ENCODE peak calls at places on chromosomes 3 and 15, in nine cellular contexts. D is heart left ventricle, B is HL-60, M is BJ, J is H1, Q is Caco-2, W is SK-N-SH, G is left ventricle myocardium inferior, K is lower lobe of right lung. R is an unnamed sample. For H3K27me3, the result is how much of the 10 kb centered on the place peaks cover.

GRCh38 chr3:169241928-169242751 is 421.4 kb downstream of the MECOM start:
- DNase-seq in D (peak), B (no peak), M (no peak), J (no peak), Q (no peak), W (peak), G (peak), K (peak), R (no peak)

GRCh38 chr15:84789762-84790161 is 27.4 kb upstream of the ALPK3 start:
- DNase-seq in D (no peak), B (no peak), M (no peak), J (no peak), Q (no peak), W (no peak), G (no peak), K (no peak), R (no peak)

GRCh38 chr3:119637679-119638525 is 22.5 kb downstream of the POPDC2 start:
- DNase-seq in D (no peak), B (peak), M (peak), J (no peak), Q (no peak), W (peak), G (no peak), K (no peak), R (no peak)

GRCh38 chr15:95459288-95459687 is 871.2 kb upstream of the NR2F2 start:
- DNase-seq in D (no peak), B (no peak), M (no peak), J (no peak), Q (no peak), W (no peak), G (no peak), K (no peak), R (no peak)

GRCh38 chr15:31558840-31559239 is 232.2 kb downstream of the KLF13 start:
- DNase-seq in D (no peak), B (no peak), M (no peak), J (no peak), Q (no peak), W (no peak), G (no peak), K (no peak), R (no peak)

GRCh38 chr3:1852950-1853349 is 245.7 kb upstream of the CNTN4 start:
- DNase-seq in D (no peak), B (no peak), M (no peak), J (no peak), Q (no peak), W (no peak), G (no peak), K (no peak), R (no peak)

GRCh38 chr15:92385096-92385495 is 8.6 kb upstream of the ST8SIA2 start:
- DNase-seq in D (no peak), B (no peak), M (no peak), J (no peak), Q (no peak), W (no peak), G (no peak), K (no peak), R (no peak)

GRCh38 chr3:146159616-146160232 is 1.3 kb downstream of the PLOD2 start:
- DNase-seq in D (no peak), B (no peak), M (no peak), J (no peak), Q (no peak), W (no peak), G (no peak), K (no peak), R (no peak)

GRCh38 chr3:14412831-14413380 is 10.5 kb downstream of the SLC6A6 start:
- DNase-seq in D (no peak), B (no peak), M (no peak), J (no peak), Q (no peak), W (peak), G (no peak), K (no peak), R (no peak)

GRCh38 chr3:4826237-4827100 is 152.8 kb upstream of the BHLHE40 start:
- DNase-seq in D (peak), B (no peak), M (no peak), J (no peak), Q (no peak), W (no peak), G (peak), K (peak), R (peak)

GRCh38 chr15:60656491-60657284 is 177.7 kb upstream of the ICE2 start:
- DNase-seq in D (no peak), B (no peak), M (no peak), J (no peak), Q (no peak), W (no peak), G (no peak), K (no peak), R (no peak)

DNA sequence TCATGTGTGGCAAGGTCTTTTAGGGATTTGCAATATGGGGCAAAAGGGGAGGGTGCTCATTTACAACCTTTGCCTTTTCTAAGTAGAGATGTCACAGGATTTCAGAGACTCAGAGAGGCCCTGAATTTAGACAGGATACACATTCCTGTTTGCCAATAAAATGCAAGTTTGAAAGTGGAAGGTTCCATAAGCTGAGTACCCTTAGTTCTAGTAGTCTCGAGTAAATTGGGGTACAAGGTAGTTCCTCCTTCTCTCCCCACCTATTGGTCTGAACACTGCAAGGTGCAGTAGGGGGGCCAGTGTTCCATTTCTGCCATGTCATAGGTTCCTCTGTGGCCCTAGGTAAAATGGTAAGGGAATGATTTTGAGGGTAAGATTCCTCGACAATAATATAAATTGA is 5.8 kb downstream of the SOX2 start:
- DNase-seq in D (no peak), B (no peak), M (no peak), J (no peak), Q (no peak), W (no peak), G (no peak), K (no peak), R (no peak)
- H3K27me3 ChIP-seq in D (half or more), B (half or more), M (under half), J (under half), Q (under half), W (under half), G (half or more), K (half or more), R (half or more)

GRCh38 chr15:59140422-59141226 is 35.7 kb downstream of the CCNB2 start:
- DNase-seq in D (no peak), B (no peak), M (no peak), J (no peak), Q (no peak), W (no peak), G (no peak), K (no peak), R (peak)
- H3K4me3 ChIP-seq in D (no peak), B (no peak), M (no peak), J (no peak), Q (no peak), W (no peak), G (no peak), K (no peak), R (no peak)

GRCh38 chr3:53274938-53275666 is 19.3 kb upstream of the TKT start:
- DNase-seq in D (no peak), B (no peak), M (no peak), J (no peak), Q (no peak), W (no peak), G (no peak), K (no peak), R (no peak)

GRCh38 chr3:53267766-53268165 is 11.9 kb upstream of the TKT start:
- DNase-seq in D (no peak), B (no peak), M (no peak), J (no peak), Q (no peak), W (no peak), G (no peak), K (no peak), R (no peak)

GRCh38 chr3:53264718-53265117 is 8.9 kb upstream of the TKT start:
- DNase-seq in D (peak), B (no peak), M (no peak), J (no peak), Q (no peak), W (no peak), G (peak), K (no peak), R (no peak)

GRCh38 chr3:53273271-53273670 is 17.4 kb upstream of the TKT start:
- DNase-seq in D (no peak), B (no peak), M (no peak), J (no peak), Q (no peak), W (no peak), G (no peak), K (no peak), R (no peak)

DNA sequence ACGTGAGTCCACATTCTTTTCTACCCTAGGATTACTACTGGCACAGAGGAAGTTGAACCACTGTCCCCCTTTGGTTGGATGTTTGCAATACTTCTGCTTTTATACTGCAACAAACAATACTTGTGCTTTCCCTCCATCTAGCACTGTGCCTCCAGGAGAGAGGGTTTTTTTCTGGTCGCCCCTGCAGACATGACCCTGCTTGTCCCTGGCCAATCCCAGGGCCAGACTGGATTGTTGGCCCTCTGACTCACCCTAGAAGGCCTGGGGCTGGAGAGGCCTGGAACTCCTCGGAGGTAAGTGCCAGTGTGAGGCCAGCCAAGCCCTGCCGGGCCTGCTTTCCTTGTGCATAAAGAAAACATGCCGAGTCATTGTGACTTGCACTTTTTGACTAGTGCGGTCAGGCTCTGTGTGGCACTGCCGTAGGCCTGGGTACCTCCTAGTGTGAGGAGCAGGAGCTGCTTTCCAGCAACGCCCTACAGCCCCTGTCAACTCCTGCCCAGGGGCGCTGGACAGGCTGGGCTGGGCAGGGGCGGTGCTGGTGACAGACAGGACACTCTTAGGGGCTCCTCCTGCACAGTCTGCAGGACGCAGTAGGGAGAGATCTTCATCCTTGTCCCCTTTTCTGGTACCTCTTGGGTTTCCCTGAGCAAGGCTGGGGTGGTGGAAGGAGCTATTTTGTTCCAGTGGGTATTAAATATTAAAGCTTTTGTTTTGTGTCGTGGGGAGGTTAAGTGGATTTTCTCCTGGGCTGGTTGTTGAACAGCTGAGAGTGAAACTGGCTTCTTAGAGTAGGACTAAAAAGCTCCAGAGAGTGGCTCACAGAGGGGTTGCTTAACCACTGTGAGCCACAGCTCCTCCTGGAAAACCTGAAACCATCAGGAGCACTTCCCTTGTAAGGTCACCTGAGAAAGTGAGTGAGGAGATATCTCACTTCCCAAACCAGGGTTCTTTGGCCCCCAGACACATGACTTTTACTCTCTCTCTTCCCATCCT is 14.4 kb upstream of the TKT start:
- DNase-seq in D (peak), B (peak), M (peak), J (peak), Q (peak), W (peak), G (peak), K (peak), R (peak)
- TF ChIP-seq CTCF in D (no peak), B (no peak), M (no peak), J (no peak), Q (no peak), W (no peak), G (no peak), K (no peak), R (no peak)

DNA sequence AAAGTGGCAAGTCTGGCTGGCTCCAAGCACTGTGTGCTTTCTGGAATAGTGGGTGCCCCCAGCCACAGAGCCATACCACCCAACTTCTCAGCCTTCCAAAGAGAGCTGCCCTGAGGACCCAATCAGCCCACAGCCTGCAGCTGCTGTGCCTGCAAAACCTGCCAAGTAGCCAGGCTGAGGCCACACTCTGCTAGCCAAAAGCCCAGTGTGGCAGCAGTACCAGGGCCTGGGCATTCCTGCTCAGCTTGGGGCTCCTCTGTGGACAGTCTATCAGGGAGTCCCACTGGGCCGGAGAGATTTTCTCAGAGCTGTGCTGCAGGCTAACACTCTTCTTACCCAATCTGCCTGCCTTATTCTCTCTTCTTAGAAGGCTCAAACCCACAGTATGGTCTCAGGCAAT is 136.5 kb downstream of the TPRA1 start:
- DNase-seq in D (no peak), B (no peak), M (no peak), J (no peak), Q (no peak), W (no peak), G (no peak), K (no peak), R (no peak)
- H3K27me3 ChIP-seq in D (under half), B (under half), M (under half), J (under half), Q (under half), W (under half), G (half or more), K (under half), R (half or more)

DNA sequence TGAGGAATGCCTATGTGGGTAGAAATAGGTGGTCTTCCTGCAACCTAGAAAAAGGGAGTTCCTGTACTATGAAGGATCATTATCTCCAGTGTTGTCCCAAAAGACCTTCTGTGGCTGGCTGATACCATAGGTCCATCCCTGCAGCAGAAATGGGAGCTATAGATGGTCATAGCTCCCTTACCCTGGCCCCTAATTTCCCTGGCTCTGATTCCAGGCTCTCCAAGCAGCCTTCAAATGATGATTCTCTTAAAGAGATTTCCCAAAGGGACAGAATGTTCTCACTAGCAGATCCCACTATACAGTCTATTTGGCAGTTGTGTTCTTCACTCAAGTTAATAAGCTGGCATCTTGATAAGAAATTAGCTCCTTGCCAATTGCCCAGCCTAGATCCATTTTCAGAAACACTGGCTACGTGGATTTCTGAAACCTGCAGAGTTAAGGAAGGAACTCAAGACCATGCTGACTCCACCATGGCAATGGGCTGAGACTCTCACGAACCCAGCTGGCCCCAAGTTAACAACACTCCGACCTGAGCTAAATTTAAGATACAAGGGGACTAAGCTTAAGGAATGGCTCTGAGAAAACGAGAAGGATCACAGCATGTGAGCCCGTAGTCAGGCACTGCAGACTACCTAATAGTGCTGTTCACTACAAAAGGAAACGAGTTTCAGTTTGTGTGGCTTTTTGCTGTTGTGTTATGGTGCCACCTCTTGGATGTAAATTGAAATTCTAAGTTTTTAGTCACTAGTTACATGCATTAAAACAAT is 11.4 kb downstream of the C15orf40 start:
- DNase-seq in D (no peak), B (no peak), M (no peak), J (no peak), Q (peak), W (peak), G (no peak), K (no peak), R (no peak)
- H3K4me3 ChIP-seq in D (peak), B (peak), M (peak), J (no peak), Q (no peak), W (peak), G (peak), K (peak), R (no peak)

DNA sequence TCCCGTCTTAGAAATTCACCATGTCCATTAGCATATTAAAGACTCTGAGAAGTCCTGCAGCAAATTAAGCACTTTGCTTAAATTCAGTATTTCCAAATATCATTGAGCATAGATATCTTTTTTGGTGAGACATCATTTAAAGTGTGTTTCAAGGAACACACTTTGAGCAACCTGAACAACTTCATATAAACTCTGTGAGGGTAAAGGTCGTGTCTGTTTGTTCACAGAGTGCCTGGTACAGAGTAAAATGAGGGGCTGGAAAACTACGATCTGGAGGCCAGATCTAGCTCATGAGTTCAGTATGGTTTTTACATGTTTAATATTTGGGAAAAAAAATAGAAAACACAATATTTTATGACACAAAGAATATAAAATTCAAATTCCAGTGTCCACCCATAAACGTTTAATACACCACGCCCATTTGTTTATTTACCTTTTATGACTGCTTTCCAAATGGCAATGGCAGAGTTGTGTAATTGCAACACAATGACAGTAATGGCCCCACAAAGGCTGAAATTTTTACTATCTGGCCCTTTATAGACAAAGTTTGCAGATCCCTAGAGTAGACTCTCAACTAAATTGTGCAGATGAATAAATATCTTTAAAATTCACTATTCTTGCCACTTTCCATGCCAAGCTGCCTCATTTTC is 67.4 kb downstream of the SNTN start:
- DNase-seq in D (no peak), B (no peak), M (no peak), J (no peak), Q (no peak), W (no peak), G (no peak), K (no peak), R (no peak)
- TF ChIP-seq CTCF in D (no peak), B (no peak), M (no peak), J (no peak), Q (no peak), W (no peak), G (no peak), K (no peak), R (no peak)

GRCh38 chr3:43619593-43619992 is 2.2 kb downstream of the ANO10 start:
- DNase-seq in D (no peak), B (no peak), M (no peak), J (no peak), Q (no peak), W (no peak), G (no peak), K (no peak), R (no peak)

GRCh38 chr3:43620953-43621405 is 832 bp downstream of the ANO10 start:
- DNase-seq in D (no peak), B (no peak), M (no peak), J (no peak), Q (no peak), W (no peak), G (no peak), K (no peak), R (no peak)

GRCh38 chr3:43616034-43616433 is 5.8 kb downstream of the ANO10 start:
- DNase-seq in D (no peak), B (no peak), M (no peak), J (no peak), Q (no peak), W (no peak), G (no peak), K (no peak), R (no peak)

GRCh38 chr3:43615133-43615532 is 6.7 kb downstream of the ANO10 start:
- DNase-seq in D (no peak), B (no peak), M (no peak), J (no peak), Q (no peak), W (no peak), G (no peak), K (no peak), R (no peak)

DNA sequence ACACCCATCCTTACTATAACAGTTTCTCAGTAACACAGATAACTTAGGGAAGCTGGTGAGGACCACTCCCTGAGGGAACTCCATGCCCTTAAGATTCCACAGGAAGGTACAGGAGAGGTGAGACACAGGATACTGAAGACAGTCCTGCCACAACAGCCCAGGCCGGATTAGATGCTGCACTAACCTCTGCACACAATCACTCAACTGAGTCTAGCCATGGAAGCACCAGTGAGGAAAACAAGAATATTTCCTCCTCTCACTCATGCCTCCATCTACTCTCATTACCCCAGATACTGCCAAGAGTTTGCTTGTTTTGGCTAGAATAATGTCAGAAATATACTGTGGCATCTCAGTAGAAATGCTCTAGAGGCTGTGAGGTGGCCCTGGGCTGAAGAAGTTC is 3.7 kb downstream of the ANO10 start:
- DNase-seq in D (no peak), B (no peak), M (no peak), J (no peak), Q (no peak), W (no peak), G (no peak), K (no peak), R (no peak)
- H3K27me3 ChIP-seq in D (under half), B (under half), M (under half), J (under half), Q (under half), W (under half), G (under half), K (under half), R (under half)

DNA sequence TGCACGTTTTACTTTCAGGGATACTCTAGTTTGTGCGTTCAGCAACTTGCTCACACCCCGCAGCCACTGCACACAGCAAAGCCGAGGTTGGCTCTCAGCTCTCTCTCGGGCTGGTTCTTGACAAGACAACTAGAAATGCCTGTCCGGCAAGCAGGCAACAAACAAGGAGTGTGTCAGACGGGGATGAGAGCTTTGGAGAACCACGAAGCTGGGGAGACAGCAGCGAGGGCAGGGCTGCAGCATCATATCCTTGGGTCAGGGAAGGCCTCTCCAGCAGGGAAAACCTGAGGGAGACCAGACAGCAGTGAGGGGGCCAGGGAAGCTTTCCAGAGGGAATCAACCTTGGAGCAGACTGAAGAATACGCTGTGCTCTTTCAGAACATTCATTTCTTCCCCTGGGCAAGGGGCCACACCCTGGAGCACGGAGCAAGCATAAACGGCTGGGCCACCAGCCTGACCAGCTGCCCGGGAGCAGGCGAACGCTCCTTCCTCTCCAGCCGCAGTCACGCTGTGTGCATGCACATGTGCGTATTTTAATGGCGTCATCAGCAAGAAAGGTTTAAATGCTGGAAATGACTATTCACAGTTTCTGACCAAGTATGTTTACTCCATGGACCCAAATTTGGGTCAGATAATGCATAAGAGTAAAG is 58.7 kb downstream of the CHSY1 start:
- DNase-seq in D (peak), B (no peak), M (no peak), J (no peak), Q (no peak), W (no peak), G (peak), K (no peak), R (no peak)
- H3K4me3 ChIP-seq in D (no peak), B (no peak), M (no peak), J (no peak), Q (no peak), W (no peak), G (peak), K (peak), R (no peak)